ENCODE peak calls at places on chromosomes 2 and 18, in eight cellular contexts. R is cardiac muscle cell, F is WTC11, N is fibroblast of pulmonary artery, H is GM20000, V is AG10803, G is thoracic aorta, K is endothelial cell. J is an unnamed sample.

GRCh38 chr2:42962521-42962953 is 170.2 kb upstream of the HAAO start:
- DNase-seq in V (peak), H (peak), R (no peak), N (peak), K (no peak), G (no peak), F (no peak), J (no peak)

GRCh38 chr18:398866-399637 is 101.4 kb downstream of the COLEC12 start:
- DNase-seq in R (no peak), F (no peak), V (peak), K (no peak), H (no peak), N (no peak), G (no peak), J (peak)

GRCh38 chr2:189092936-189093335 is 86.6 kb downstream of the COL5A2 start:
- DNase-seq in K (no peak), N (peak), H (no peak), R (no peak), F (no peak), G (peak), V (peak), J (no peak)

GRCh38 chr2:160652236-160652635 is 158.6 kb upstream of the RBMS1 start:
- DNase-seq in H (no peak), N (peak), V (peak), G (no peak), K (no peak), F (no peak), R (no peak), J (no peak)

GRCh38 chr18:58858591-58859468 is 5.8 kb upstream of the ZNF532 start:
- DNase-seq in G (no peak), K (no peak), N (peak), V (peak), F (no peak), H (no peak), R (no peak), J (no peak)

GRCh38 chr2:160407393-160408204 is 86.0 kb downstream of the RBMS1 start:
- DNase-seq in G (no peak), V (peak), H (peak), K (peak), R (peak), F (peak), N (peak), J (peak)

GRCh38 chr2:219403861-219404260 is 14.3 kb upstream of the DES start:
- DNase-seq in F (no peak), R (no peak), N (no peak), K (no peak), G (no peak), H (no peak), V (no peak), J (no peak)

GRCh38 chr2:222604749-222605515 is 51.0 kb downstream of the FARSB start:
- DNase-seq in G (no peak), V (peak), H (no peak), R (no peak), K (no peak), N (no peak), F (no peak), J (no peak)

GRCh38 chr2:43083710-43084698 is 142.4 kb downstream of the ZFP36L2 start:
- DNase-seq in V (peak), H (no peak), N (peak), R (peak), K (no peak), F (no peak), G (no peak), J (peak)

GRCh38 chr2:233007739-233008138 is 5.3 kb downstream of the NGEF start:
- DNase-seq in G (no peak), N (no peak), K (no peak), H (no peak), F (no peak), V (peak), R (no peak), J (no peak)

GRCh38 chr2:141582213-141582612 is 548.6 kb downstream of the LRP1B start:
- DNase-seq in R (no peak), V (no peak), K (no peak), G (no peak), H (no peak), F (no peak), N (peak), J (no peak)

GRCh38 chr18:54558609-54559585 is 32.1 kb upstream of the DYNAP start:
- DNase-seq in G (no peak), F (no peak), R (peak), H (peak), V (peak), N (peak), K (peak), J (no peak)

GRCh38 chr2:109335586-109336266 is 206.7 kb downstream of the SH3RF3 start:
- DNase-seq in F (no peak), H (no peak), K (no peak), R (no peak), G (no peak), N (peak), V (peak), J (no peak)

GRCh38 chr2:133956434-133956935 is 297.4 kb upstream of the MGAT5 start:
- DNase-seq in N (no peak), K (no peak), V (no peak), R (no peak), F (no peak), G (no peak), H (no peak), J (no peak)

GRCh38 chr2:160583162-160583522 is 89.5 kb upstream of the RBMS1 start:
- DNase-seq in K (no peak), R (peak), H (no peak), V (peak), F (no peak), G (no peak), N (peak), J (no peak)

GRCh38 chr18:77201508-77201907 is 48.1 kb upstream of the GALR1 start:
- DNase-seq in G (no peak), K (no peak), F (no peak), N (no peak), R (no peak), V (no peak), H (no peak), J (no peak)

GRCh38 chr2:97695744-97696143 is 17.6 kb upstream of the ZAP70 start:
- DNase-seq in K (no peak), R (no peak), H (no peak), N (no peak), F (no peak), V (no peak), G (no peak), J (no peak)

GRCh38 chr2:44723921-44724320 is 217.6 kb upstream of the SIX3 start:
- DNase-seq in V (no peak), K (no peak), G (no peak), F (no peak), H (no peak), R (no peak), N (no peak), J (no peak)

GRCh38 chr2:118312963-118313756 is 224.9 kb downstream of the INSIG2 start:
- DNase-seq in K (no peak), R (no peak), G (no peak), N (no peak), F (peak), V (peak), H (no peak), J (peak)
- TF ChIP-seq CTCF in K (peak), R (no peak), G (no peak), N (no peak), F (no peak), V (peak), H (no peak), J (no peak)

GRCh38 chr2:60840880-60841279 is 40.5 kb upstream of the REL start:
- DNase-seq in G (no peak), K (no peak), V (no peak), N (no peak), H (no peak), F (no peak), R (no peak), J (no peak)

GRCh38 chr2:60839126-60839813 is 42.1 kb upstream of the REL start:
- DNase-seq in F (peak), N (no peak), G (no peak), K (no peak), R (no peak), H (peak), V (no peak), J (no peak)

GRCh38 chr2:60844105-60844504 is 37.3 kb upstream of the REL start:
- DNase-seq in V (no peak), K (no peak), N (no peak), G (no peak), R (no peak), F (no peak), H (no peak), J (no peak)

GRCh38 chr2:60838481-60838880 is 42.9 kb upstream of the REL start:
- DNase-seq in H (no peak), K (no peak), G (no peak), R (no peak), F (no peak), V (no peak), N (peak), J (no peak)

GRCh38 chr2:60843006-60843405 is 38.4 kb upstream of the REL start:
- DNase-seq in H (no peak), V (no peak), R (no peak), F (no peak), K (no peak), N (no peak), G (no peak), J (no peak)
- TF ChIP-seq CTCF in H (no peak), V (no peak), R (no peak), F (no peak), K (no peak), N (no peak), G (no peak), J (no peak)

GRCh38 chr18:23784811-23785245 is 95.6 kb downstream of the LAMA3 start:
- DNase-seq in K (peak), G (no peak), H (no peak), N (peak), R (no peak), V (peak), F (no peak), J (no peak)

GRCh38 chr18:23778828-23779227 is 89.6 kb downstream of the LAMA3 start:
- DNase-seq in K (no peak), R (no peak), H (no peak), G (no peak), V (no peak), N (no peak), F (no peak), J (no peak)

GRCh38 chr18:23776306-23776705 is 87.1 kb downstream of the LAMA3 start:
- DNase-seq in R (no peak), N (no peak), K (no peak), G (no peak), H (no peak), F (no peak), V (no peak), J (no peak)

GRCh38 chr18:23779696-23780303 is 90.5 kb downstream of the LAMA3 start:
- DNase-seq in N (peak), F (peak), G (no peak), V (peak), K (no peak), H (no peak), R (peak), J (no peak)
- TF ChIP-seq CTCF in N (no peak), F (no peak), G (no peak), V (peak), K (peak), H (no peak), R (no peak), J (no peak)

DNA sequence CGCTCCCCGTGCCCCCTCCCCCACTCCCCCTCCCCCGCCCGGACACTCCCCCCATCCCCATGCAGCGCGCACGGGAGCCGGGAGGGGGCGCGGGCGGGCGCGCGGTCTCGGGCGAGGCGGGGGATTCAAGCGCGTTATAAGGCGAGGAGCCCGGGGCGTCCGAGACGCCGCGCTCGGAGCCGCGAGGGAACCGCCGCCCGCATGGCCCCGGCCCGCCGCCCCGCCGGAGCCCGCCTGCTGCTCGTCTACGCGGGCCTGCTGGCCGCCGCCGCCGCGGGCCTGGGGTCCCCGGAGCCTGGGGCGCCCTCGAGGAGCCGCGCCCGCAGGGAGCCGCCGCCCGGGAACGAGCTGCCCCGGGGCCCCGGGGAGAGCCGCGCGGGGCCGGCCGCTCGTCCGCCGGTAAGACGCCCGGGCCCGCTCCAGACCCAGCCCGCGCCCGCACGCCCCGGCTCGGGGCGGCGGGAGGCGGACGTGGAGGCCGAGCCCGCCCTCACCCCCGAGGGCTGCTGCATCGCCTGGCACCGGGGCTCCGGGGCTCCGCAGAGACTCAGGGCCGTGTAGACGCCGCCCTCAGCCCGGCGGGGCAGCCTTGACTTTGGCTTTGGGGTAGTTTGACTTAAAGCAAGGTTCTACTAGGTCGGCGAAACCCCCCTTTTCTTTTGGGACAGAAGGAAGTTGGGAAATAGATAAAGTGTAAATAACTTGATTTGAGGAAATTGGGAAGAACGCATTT is at the start of gene ERFE:
- DNase-seq in K (peak), G (no peak), F (peak), V (no peak), R (peak), N (peak), H (peak), J (peak)
- TF ChIP-seq CTCF in K (peak), G (peak), F (peak), V (peak), R (peak), N (peak), H (no peak), J (peak)

GRCh38 chr18:33757037-33757436 is 179.0 kb downstream of the ASXL3 start:
- DNase-seq in N (no peak), V (peak), F (no peak), H (no peak), G (no peak), R (no peak), K (no peak), J (no peak)

GRCh38 chr18:33755918-33756590 is 178.0 kb downstream of the ASXL3 start:
- DNase-seq in N (peak), G (no peak), F (no peak), K (no peak), V (peak), R (no peak), H (no peak), J (peak)

DNA sequence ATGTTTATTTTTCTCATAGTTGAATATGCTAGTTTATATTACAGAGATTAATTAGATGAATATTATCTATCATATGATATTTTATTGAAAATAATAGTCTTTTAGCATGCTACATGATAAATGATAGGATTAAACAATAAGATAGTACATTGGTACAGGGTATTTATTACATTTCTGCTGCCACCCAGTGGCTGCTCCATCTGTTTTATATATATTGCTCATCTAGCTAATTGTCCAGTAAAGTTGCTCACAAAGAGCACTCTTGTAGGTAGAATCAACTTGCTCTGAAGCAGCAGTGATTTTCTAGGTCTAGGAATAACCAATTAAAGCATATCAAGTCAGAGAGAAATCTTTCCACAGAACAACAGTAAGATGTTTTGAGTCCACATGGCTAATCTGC is 183.3 kb downstream of the ASXL3 start:
- DNase-seq in N (peak), V (peak), G (no peak), R (peak), F (no peak), K (no peak), H (peak), J (no peak)
- TF ChIP-seq CTCF in N (peak), V (peak), G (peak), R (peak), F (no peak), K (peak), H (peak), J (peak)

GRCh38 chr2:170966648-170967396 is 37.8 kb downstream of the GORASP2 start:
- DNase-seq in N (no peak), F (peak), V (no peak), R (peak), G (no peak), K (peak), H (no peak), J (peak)
- TF ChIP-seq CTCF in N (peak), F (no peak), V (peak), R (no peak), G (no peak), K (peak), H (no peak), J (peak)

GRCh38 chr2:119941388-119941787 is 71.5 kb upstream of the EPB41L5 start:
- DNase-seq in G (no peak), N (no peak), H (no peak), F (no peak), K (no peak), V (no peak), R (no peak), J (no peak)
- TF ChIP-seq CTCF in G (no peak), N (no peak), H (no peak), F (no peak), K (no peak), V (no peak), R (no peak), J (no peak)

GRCh38 chr2:186457908-186458307 is 28.2 kb upstream of the ZC3H15 start:
- DNase-seq in H (no peak), K (no peak), R (no peak), V (no peak), G (no peak), F (no peak), N (no peak), J (no peak)

GRCh38 chr2:186460465-186460864 is 25.6 kb upstream of the ZC3H15 start:
- DNase-seq in N (peak), V (peak), F (no peak), G (no peak), R (peak), H (no peak), K (no peak), J (no peak)

GRCh38 chr2:186455613-186456012 is 30.4 kb upstream of the ZC3H15 start:
- DNase-seq in V (no peak), G (no peak), F (no peak), N (no peak), R (no peak), H (no peak), K (no peak), J (no peak)

GRCh38 chr2:186456941-186457340 is 29.1 kb upstream of the ZC3H15 start:
- DNase-seq in G (no peak), N (peak), H (no peak), K (no peak), V (peak), F (no peak), R (no peak), J (no peak)

GRCh38 chr2:186459009-186459408 is 27.1 kb upstream of the ZC3H15 start:
- DNase-seq in G (no peak), F (no peak), N (peak), V (peak), H (no peak), R (no peak), K (no peak), J (no peak)
- TF ChIP-seq CTCF in G (no peak), F (no peak), N (peak), V (peak), H (no peak), R (peak), K (no peak), J (no peak)

DNA sequence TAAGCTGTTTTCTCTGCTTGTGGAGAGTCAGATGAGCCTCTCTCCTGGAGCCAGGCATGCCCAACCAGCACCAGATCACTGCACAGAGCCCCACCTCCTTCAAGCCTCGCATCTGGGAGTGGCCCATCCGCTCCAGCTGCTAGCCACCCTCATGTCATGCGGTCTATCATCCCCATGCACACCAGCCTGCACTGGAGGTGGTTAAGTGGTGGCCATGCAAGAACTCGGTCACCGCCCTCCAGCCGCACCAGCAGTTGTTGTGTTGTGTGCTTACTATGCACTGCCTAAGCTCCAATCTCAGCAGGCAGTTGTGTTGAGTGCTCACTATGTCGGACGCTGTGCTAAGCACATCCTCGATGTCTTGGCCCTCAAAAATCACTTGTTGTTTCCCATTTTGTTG is 177.9 kb upstream of the SLC14A2 start:
- DNase-seq in K (no peak), F (no peak), H (no peak), N (no peak), G (no peak), R (no peak), V (no peak), J (no peak)
- TF ChIP-seq CTCF in K (no peak), F (no peak), H (no peak), N (no peak), G (no peak), R (no peak), V (no peak), J (no peak)

DNA sequence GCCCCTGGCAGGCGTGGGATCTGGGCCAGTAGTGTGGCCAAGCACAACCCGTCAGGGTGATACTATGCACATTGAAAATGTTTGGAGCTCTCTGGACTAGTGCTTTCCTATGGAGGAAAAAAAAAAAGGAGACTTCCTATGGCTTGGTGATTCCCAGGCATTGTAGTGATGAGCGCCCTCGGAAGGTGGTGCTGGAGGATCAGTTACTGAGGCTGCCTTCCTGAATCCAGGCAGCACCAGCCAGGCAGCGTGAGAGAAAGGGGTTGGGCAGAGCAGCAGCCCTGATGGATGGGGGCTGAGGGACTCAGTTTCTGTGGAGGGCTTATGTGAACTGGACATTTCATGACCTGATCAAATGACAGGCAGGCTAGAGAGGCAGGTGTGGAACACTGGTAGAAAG is 70.9 kb downstream of the CHRNA1 start:
- DNase-seq in G (no peak), R (no peak), H (no peak), N (no peak), V (no peak), K (no peak), F (peak), J (no peak)
- TF ChIP-seq CTCF in G (no peak), R (no peak), H (no peak), N (no peak), V (no peak), K (no peak), F (no peak), J (no peak)